ENCODE peak calls at places on chromosomes 3 and 15, in seven cellular contexts. B is heart right ventricle, L is psoas muscle, A is Karpas-422, X is GM23338, Z is mesendoderm, D is A549. P is an unnamed sample. For H3K4me1, the result is how much of the 10 kb centered on the place peaks cover.

GRCh38 chr3:23244642-23245041 is 41.5 kb downstream of the UBE2E2 start:
- DNase-seq in L (no peak), Z (no peak), D (no peak), B (no peak), A (no peak), X (no peak), P (no peak)

GRCh38 chr3:136946978-136947377 is 10.8 kb upstream of the IL20RB start:
- DNase-seq in B (no peak), X (no peak), L (no peak), Z (no peak), D (no peak), A (no peak), P (no peak)

GRCh38 chr3:169259134-169259533 is 404.4 kb downstream of the MECOM start:
- DNase-seq in D (no peak), Z (no peak), L (no peak), B (no peak), X (no peak), A (no peak), P (no peak)

GRCh38 chr3:57675530-57675929 is 17.3 kb downstream of the DENND6A start:
- DNase-seq in L (no peak), X (no peak), D (no peak), B (no peak), Z (no peak), A (peak), P (no peak)

GRCh38 chr3:189563841-189564563 is 67.2 kb upstream of the TP63 start:
- DNase-seq in A (no peak), L (no peak), X (no peak), Z (no peak), D (no peak), B (no peak), P (no peak)

GRCh38 chr3:13700362-13700761 is 151.4 kb downstream of the FBLN2 start:
- DNase-seq in X (peak), B (no peak), A (no peak), Z (peak), L (no peak), D (no peak), P (no peak)

GRCh38 chr3:55875137-55875536 is 388.0 kb upstream of the WNT5A start:
- DNase-seq in B (no peak), X (no peak), A (no peak), Z (no peak), L (no peak), D (no peak), P (no peak)

GRCh38 chr3:185561958-185562357 is 9.6 kb upstream of the LIPH start:
- DNase-seq in X (peak), A (no peak), B (no peak), D (no peak), Z (no peak), L (no peak), P (no peak)

GRCh38 chr3:196842567-196843434 is 24.9 kb upstream of the SENP5 start:
- DNase-seq in A (peak), D (no peak), L (no peak), B (no peak), Z (no peak), X (no peak), P (no peak)

GRCh38 chr3:155149494-155149893 is 69.4 kb downstream of the MME start:
- DNase-seq in B (no peak), Z (no peak), L (no peak), D (no peak), X (no peak), A (no peak), P (peak)

GRCh38 chr3:126983276-126983652 is 349 bp downstream of the PLXNA1 start:
- DNase-seq in X (no peak), B (peak), D (no peak), L (no peak), Z (no peak), A (no peak), P (no peak)

GRCh38 chr3:19947549-19948071 is 713 bp downstream of the RAB5A start:
- DNase-seq in X (peak), B (no peak), A (peak), Z (peak), D (peak), L (peak), P (peak)

GRCh38 chr3:126434931-126435411 is 40.3 kb downstream of the CFAP100 start:
- DNase-seq in L (no peak), X (no peak), Z (no peak), D (no peak), B (no peak), A (no peak), P (no peak)

GRCh38 chr15:60162911-60163310 is 158.8 kb downstream of the FOXB1 start:
- DNase-seq in L (no peak), D (no peak), Z (peak), A (no peak), B (no peak), X (no peak), P (no peak)

GRCh38 chr15:44096596-44096995 is 98.5 kb downstream of the FRMD5 start:
- DNase-seq in D (no peak), A (no peak), X (no peak), Z (no peak), L (no peak), B (no peak), P (no peak)

GRCh38 chr3:127607675-127608361 is 9.6 kb downstream of the MCM2 start:
- DNase-seq in A (no peak), D (no peak), L (peak), Z (no peak), B (no peak), X (no peak), P (no peak)

GRCh38 chr15:87570186-87570585 is 686.4 kb downstream of the NTRK3 start:
- DNase-seq in Z (no peak), X (no peak), L (no peak), B (no peak), D (no peak), A (no peak), P (peak)

GRCh38 chr3:145776782-145777408 is 384.1 kb downstream of the PLOD2 start:
- DNase-seq in X (peak), D (peak), Z (peak), A (peak), B (no peak), L (no peak), P (peak)

GRCh38 chr3:135736740-135737139 is 228.8 kb upstream of the PPP2R3A start:
- DNase-seq in L (no peak), B (no peak), Z (peak), D (no peak), A (peak), X (peak), P (peak)

GRCh38 chr15:31434418-31435255 is 108.0 kb downstream of the KLF13 start:
- DNase-seq in D (no peak), Z (no peak), B (peak), A (peak), X (peak), L (peak), P (peak)

GRCh38 chr3:141279074-141279945 is 47.7 kb downstream of the PXYLP1 start:
- DNase-seq in Z (peak), X (peak), D (peak), A (peak), B (no peak), L (no peak), P (peak)

GRCh38 chr3:54087581-54088410 is 34.6 kb upstream of the CACNA2D3 start:
- DNase-seq in A (no peak), L (peak), D (no peak), Z (peak), B (peak), X (peak), P (no peak)

GRCh38 chr3:11386413-11387155 is 114.4 kb downstream of the ATG7 start:
- DNase-seq in B (no peak), D (no peak), Z (no peak), A (no peak), L (no peak), X (no peak), P (no peak)

GRCh38 chr15:63374686-63375520 is 6.7 kb downstream of the CA12 start:
- DNase-seq in A (no peak), X (no peak), L (peak), D (no peak), Z (no peak), B (no peak), P (no peak)

GRCh38 chr15:81011593-81011992 is 10.9 kb downstream of the TLNRD1 start:
- DNase-seq in A (no peak), D (no peak), Z (no peak), L (no peak), B (no peak), X (no peak), P (no peak)

GRCh38 chr3:195693428-195694216 is 27.2 kb upstream of the MUC20 start:
- DNase-seq in Z (no peak), B (no peak), L (no peak), X (no peak), A (no peak), D (no peak), P (no peak)

GRCh38 chr3:111761309-111761795 is 97.7 kb upstream of the PHLDB2 start:
- DNase-seq in B (no peak), L (no peak), X (no peak), Z (no peak), A (peak), D (no peak), P (no peak)

GRCh38 chr3:189756651-189757078 is 125.5 kb downstream of the TP63 start:
- DNase-seq in D (no peak), B (no peak), X (no peak), Z (peak), L (no peak), A (no peak), P (no peak)

GRCh38 chr3:32140943-32141342 is 34.5 kb downstream of the GPD1L start:
- DNase-seq in L (no peak), X (no peak), A (no peak), Z (no peak), D (no peak), B (no peak), P (no peak)

GRCh38 chr3:16838561-16838960 is 46.2 kb upstream of the PLCL2 start:
- DNase-seq in B (peak), D (no peak), A (no peak), Z (no peak), X (no peak), L (peak), P (peak)

GRCh38 chr3:150830094-150830681 is 67.2 kb upstream of the SIAH2 start:
- DNase-seq in B (no peak), D (peak), X (peak), L (no peak), A (peak), Z (peak), P (peak)
- H3K4me1 ChIP-seq in B (under half), D (under half), X (under half), L (under half), A (under half), Z (under half), P (under half)

DNA sequence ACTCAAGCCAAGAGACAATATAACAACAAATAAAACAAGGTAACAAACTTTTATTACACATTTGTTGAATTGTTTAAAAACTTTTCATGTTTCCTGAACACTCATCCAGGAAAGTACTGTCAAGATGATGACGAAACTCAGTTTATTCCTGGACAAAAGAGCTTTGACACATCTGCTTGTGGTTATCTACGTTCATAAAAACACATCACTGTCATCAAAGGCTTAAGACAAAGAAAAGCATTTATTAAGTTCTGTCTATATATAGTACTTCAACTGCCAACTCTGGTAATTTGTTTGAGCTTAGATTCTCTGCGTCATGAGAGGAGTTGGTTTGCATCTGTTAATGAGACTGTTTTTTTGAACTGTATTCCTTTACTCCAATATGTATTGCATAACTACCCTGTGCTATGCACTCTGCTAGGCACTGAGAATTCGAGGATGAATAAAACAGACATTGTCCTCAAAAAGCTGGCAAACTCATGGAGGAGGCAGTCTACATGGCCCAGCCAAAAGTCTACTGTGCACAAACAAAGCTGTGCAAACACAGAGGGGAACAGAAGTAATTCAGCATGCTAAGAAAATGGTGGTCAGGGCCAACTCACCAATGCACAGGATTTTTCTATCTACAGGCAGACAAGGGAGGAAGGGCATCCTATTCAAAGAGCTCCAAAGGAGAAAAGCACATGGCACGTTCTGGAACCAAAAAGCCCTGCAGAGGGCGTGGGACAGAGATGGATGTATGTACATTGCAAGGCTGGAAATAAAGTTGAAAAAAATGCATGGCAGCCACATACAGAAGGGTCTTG is 21.5 kb downstream of the PLD1 start:
- DNase-seq in D (no peak), X (no peak), Z (peak), B (no peak), A (no peak), L (no peak), P (no peak)
- H3K27ac ChIP-seq in D (no peak), X (no peak), Z (no peak), B (no peak), A (no peak), L (no peak), P (peak)

GRCh38 chr3:115624898-115625297 is 1.6 kb downstream of the GAP43 start:
- DNase-seq in X (peak), A (no peak), B (no peak), Z (no peak), D (no peak), L (no peak), P (no peak)
- H3K4me3 ChIP-seq in X (peak), A (no peak), B (peak), Z (no peak), D (no peak), L (no peak), P (no peak)

DNA sequence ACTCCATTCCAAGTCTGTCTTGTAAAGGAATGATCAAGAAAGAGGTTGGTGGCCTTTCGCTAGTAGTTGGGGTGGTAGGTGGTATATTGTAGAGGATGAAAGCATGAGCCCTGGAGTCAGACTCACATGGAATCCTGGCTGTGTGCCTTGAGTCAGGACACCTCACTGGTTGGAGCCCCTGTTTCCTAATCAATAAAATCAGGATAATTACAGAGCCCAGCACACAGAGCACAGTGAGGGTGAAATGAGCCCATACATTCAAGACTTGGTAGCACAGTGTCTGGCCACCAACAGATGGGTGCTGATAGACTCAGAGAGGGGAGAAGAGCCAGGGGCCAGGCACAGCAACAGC is 95.1 kb upstream of the MYZAP start:
- DNase-seq in A (no peak), X (no peak), Z (no peak), L (no peak), D (no peak), B (no peak), P (no peak)
- H3K4me1 ChIP-seq in A (under half), X (under half), Z (under half), L (under half), D (under half), B (under half), P (under half)

DNA sequence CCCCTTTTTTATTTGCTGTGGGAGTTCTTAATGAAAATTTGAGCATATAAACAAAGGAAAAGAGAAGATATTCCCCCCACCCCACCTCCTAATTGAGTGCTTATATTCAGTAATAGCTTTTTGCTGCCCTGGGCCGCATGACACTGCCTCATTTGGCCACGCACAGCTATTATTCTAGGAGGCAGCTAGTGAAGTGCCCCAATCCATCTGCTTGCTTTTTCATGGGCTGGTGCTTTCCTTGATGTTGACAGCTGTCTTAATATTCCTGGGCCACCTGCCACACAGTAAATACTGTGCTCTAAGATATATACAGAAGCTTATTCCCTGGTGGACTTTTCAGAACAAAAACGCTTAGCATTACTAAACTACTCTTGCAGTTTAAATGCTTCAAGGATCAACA is 3.8 kb upstream of the CRYBG3 start:
- DNase-seq in D (no peak), X (no peak), A (no peak), L (no peak), B (no peak), Z (no peak), P (no peak)
- H3K27ac ChIP-seq in D (no peak), X (no peak), A (no peak), L (no peak), B (no peak), Z (no peak), P (no peak)

GRCh38 chr3:172100482-172100881 is 61.1 kb downstream of the FNDC3B start:
- DNase-seq in D (no peak), A (no peak), X (no peak), Z (no peak), L (no peak), B (no peak), P (no peak)

GRCh38 chr3:172102883-172103310 is 63.5 kb downstream of the FNDC3B start:
- DNase-seq in A (no peak), L (no peak), Z (no peak), D (no peak), X (no peak), B (no peak), P (no peak)

GRCh38 chr3:172103724-172104123 is 64.3 kb downstream of the FNDC3B start:
- DNase-seq in B (no peak), X (no peak), D (no peak), L (no peak), Z (no peak), A (no peak), P (no peak)

GRCh38 chr3:172101107-172101506 is 61.7 kb downstream of the FNDC3B start:
- DNase-seq in B (no peak), D (no peak), A (no peak), X (no peak), L (no peak), Z (no peak), P (no peak)

GRCh38 chr3:172102123-172102882 is 62.9 kb downstream of the FNDC3B start:
- DNase-seq in B (no peak), L (no peak), A (no peak), D (no peak), X (no peak), Z (no peak), P (no peak)
- H3K4me3 ChIP-seq in B (no peak), L (no peak), A (no peak), D (no peak), X (no peak), Z (no peak), P (no peak)

DNA sequence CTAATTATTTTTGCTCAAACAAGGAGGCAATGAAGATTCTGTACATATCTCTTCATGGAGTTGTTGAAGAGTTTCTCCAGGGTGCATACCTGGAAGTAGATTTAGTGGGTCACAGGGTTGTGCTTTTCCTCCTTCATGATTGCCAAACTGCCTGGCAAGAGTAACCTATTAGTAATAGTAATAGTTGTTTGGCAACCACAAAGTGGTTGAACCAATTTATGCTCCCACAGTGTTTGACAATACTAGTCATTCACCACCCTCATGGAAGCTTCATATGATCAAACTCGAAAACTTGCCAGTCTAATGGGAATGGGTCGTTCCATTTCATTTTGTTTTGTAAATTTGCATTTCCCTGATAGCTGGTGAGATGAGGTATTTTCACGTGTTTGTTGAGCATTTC is 57.8 kb downstream of the TLE3 start:
- DNase-seq in A (no peak), B (no peak), X (no peak), D (no peak), Z (no peak), L (no peak), P (no peak)
- H3K4me1 ChIP-seq in A (half or more), B (under half), X (under half), D (under half), Z (under half), L (under half), P (under half)

GRCh38 chr15:77021088-77021481 is 26.2 kb downstream of the PSTPIP1 start:
- DNase-seq in A (no peak), B (no peak), Z (no peak), X (no peak), D (no peak), L (peak), P (no peak)

GRCh38 chr15:77018796-77019475 is 24.0 kb downstream of the PSTPIP1 start:
- DNase-seq in L (peak), B (no peak), Z (no peak), D (no peak), A (peak), X (no peak), P (no peak)

GRCh38 chr15:77017761-77018720 is 23.1 kb downstream of the PSTPIP1 start:
- DNase-seq in Z (no peak), A (no peak), L (peak), X (no peak), B (no peak), D (no peak), P (no peak)

GRCh38 chr15:77020348-77021087 is 25.6 kb downstream of the PSTPIP1 start:
- DNase-seq in B (no peak), X (no peak), D (no peak), L (peak), Z (no peak), A (no peak), P (no peak)

DNA sequence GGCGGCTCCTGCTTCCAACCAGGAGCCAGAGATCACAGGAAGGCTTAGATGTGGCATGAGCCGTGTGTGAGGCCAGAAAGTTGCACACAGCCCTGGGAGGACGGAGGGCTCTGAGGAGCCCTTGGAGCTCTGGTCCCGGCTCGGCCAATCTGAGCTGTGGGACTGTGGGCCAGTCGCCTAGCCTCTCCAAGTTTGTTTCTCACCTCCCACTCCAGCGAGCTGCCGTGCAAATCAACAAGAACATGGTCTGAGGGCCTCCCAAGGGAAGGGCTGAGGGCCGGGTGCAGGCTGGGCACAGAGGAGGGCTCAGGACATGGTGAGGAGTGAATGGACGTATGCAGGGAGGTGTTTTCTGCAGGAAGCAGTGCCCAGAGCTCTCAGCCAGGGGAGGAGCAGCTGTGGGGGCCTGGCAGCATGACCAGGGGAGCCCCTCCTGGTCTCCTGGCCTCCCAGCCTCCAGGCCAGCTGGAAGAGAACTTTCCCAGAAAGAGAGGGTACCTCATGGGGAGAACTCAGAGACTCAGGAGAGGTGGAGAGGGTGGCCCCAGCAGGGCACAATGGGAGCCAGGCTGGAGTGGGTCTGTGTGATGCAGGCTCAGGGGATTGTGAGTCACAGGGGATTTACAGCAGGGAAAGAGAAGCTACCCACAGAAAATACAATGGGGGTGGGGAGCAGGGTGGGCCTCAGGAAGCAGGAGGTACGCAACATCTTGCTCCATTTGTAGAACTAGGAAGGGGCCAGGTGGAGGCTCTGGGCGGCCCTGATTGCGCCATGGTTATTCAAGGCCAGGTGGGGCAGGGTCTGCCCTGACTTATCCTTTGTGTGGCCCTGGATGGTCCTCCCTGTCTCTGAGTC is 24.8 kb downstream of the PSTPIP1 start:
- DNase-seq in B (no peak), X (no peak), A (peak), Z (no peak), D (no peak), L (peak), P (no peak)
- H3K27ac ChIP-seq in B (no peak), X (no peak), A (peak), Z (no peak), D (no peak), L (no peak), P (no peak)